ENCODE peak calls at places on chromosomes 5 and 9, in six cellular contexts. One of them, this sample, is unnamed.
A peak's percentile ranks its signal among the peaks of the same experiment; 100 is the strongest.

GRCh38 chr5:60842859-60843692 is 993 bp downstream of the ELOVL7 start:
- DNase-seq in activated T-helper 1 cell treated with anti-CD3 and anti-CD28 coated beads, Interleukin-12 subunit alpha, Interleukin-12 subunit beta, Interleukin-2, Interleukin-4 antibody, amounts not matched to agents 30 ng/mL and 10 ng/mL and 1 ng/mL, durations not matched to agents 14 hours and 24 hours and 36 hours: no peak
- DNase-seq in NCI-H1092: no peak
- DNase-seq in CD8-positive, alpha-beta memory T cell: no peak
- DNase-seq in activated CD8-positive, alpha-beta memory T cell treated with anti-CD3 and anti-CD28 coated beads for 24 hours: no peak
- DNase-seq in keratinocyte: no peak
- DNase-seq in this sample: no peak

GRCh38 chr5:50655067-50655809 is 11.2 kb upstream of the PARP8 start:
- DNase-seq in activated T-helper 1 cell treated with anti-CD3 and anti-CD28 coated beads, Interleukin-12 subunit alpha, Interleukin-12 subunit beta, Interleukin-2, Interleukin-4 antibody, amounts not matched to agents 30 ng/mL and 10 ng/mL and 1 ng/mL, durations not matched to agents 14 hours and 24 hours and 36 hours: no peak
- DNase-seq in NCI-H1092: no peak
- DNase-seq in CD8-positive, alpha-beta memory T cell: no peak
- DNase-seq in activated CD8-positive, alpha-beta memory T cell treated with anti-CD3 and anti-CD28 coated beads for 24 hours: no peak
- DNase-seq in keratinocyte: no peak
- DNase-seq in this sample: no peak

GRCh38 chr5:65032250-65032649 is 263.5 kb downstream of the CWC27 start:
- DNase-seq in activated T-helper 1 cell treated with anti-CD3 and anti-CD28 coated beads, Interleukin-12 subunit alpha, Interleukin-12 subunit beta, Interleukin-2, Interleukin-4 antibody, amounts not matched to agents 30 ng/mL and 10 ng/mL and 1 ng/mL, durations not matched to agents 14 hours and 24 hours and 36 hours: no peak
- DNase-seq in NCI-H1092: no peak
- DNase-seq in CD8-positive, alpha-beta memory T cell: no peak
- DNase-seq in activated CD8-positive, alpha-beta memory T cell treated with anti-CD3 and anti-CD28 coated beads for 24 hours: no peak
- DNase-seq in keratinocyte: no peak
- DNase-seq in this sample: no peak

GRCh38 chr5:78472469-78473106 is 112.2 kb downstream of the SCAMP1 start:
- DNase-seq in activated T-helper 1 cell treated with anti-CD3 and anti-CD28 coated beads, Interleukin-12 subunit alpha, Interleukin-12 subunit beta, Interleukin-2, Interleukin-4 antibody, amounts not matched to agents 30 ng/mL and 10 ng/mL and 1 ng/mL, durations not matched to agents 14 hours and 24 hours and 36 hours: no peak
- DNase-seq in NCI-H1092: no peak
- DNase-seq in CD8-positive, alpha-beta memory T cell: no peak
- DNase-seq in activated CD8-positive, alpha-beta memory T cell treated with anti-CD3 and anti-CD28 coated beads for 24 hours: no peak
- DNase-seq in keratinocyte: no peak
- DNase-seq in this sample: no peak

GRCh38 chr5:160420331-160420610 is 1.4 kb upstream of the PTTG1 start:
- DNase-seq in activated T-helper 1 cell treated with anti-CD3 and anti-CD28 coated beads, Interleukin-12 subunit alpha, Interleukin-12 subunit beta, Interleukin-2, Interleukin-4 antibody, amounts not matched to agents 30 ng/mL and 10 ng/mL and 1 ng/mL, durations not matched to agents 14 hours and 24 hours and 36 hours: no peak
- DNase-seq in NCI-H1092: no peak
- DNase-seq in CD8-positive, alpha-beta memory T cell: no peak
- DNase-seq in activated CD8-positive, alpha-beta memory T cell treated with anti-CD3 and anti-CD28 coated beads for 24 hours: no peak
- DNase-seq in keratinocyte: no peak
- DNase-seq in this sample: no peak

GRCh38 chr9:129702563-129702962 is 37.1 kb downstream of the PRRX2 start:
- DNase-seq in activated T-helper 1 cell treated with anti-CD3 and anti-CD28 coated beads, Interleukin-12 subunit alpha, Interleukin-12 subunit beta, Interleukin-2, Interleukin-4 antibody, amounts not matched to agents 30 ng/mL and 10 ng/mL and 1 ng/mL, durations not matched to agents 14 hours and 24 hours and 36 hours: no peak
- DNase-seq in NCI-H1092: no peak
- DNase-seq in CD8-positive, alpha-beta memory T cell: no peak
- DNase-seq in activated CD8-positive, alpha-beta memory T cell treated with anti-CD3 and anti-CD28 coated beads for 24 hours: no peak
- DNase-seq in keratinocyte: peak; percentile 38
- DNase-seq in this sample: no peak

GRCh38 chr5:134911285-134912215 is 6.6 kb downstream of the PCBD2 start:
- DNase-seq in activated T-helper 1 cell treated with anti-CD3 and anti-CD28 coated beads, Interleukin-12 subunit alpha, Interleukin-12 subunit beta, Interleukin-2, Interleukin-4 antibody, amounts not matched to agents 30 ng/mL and 10 ng/mL and 1 ng/mL, durations not matched to agents 14 hours and 24 hours and 36 hours: no peak
- DNase-seq in NCI-H1092: no peak
- DNase-seq in CD8-positive, alpha-beta memory T cell: no peak
- DNase-seq in activated CD8-positive, alpha-beta memory T cell treated with anti-CD3 and anti-CD28 coated beads for 24 hours: no peak
- DNase-seq in keratinocyte: no peak
- DNase-seq in this sample: no peak

GRCh38 chr5:115735108-115735998 is 81.1 kb downstream of the CDO1 start:
- DNase-seq in activated T-helper 1 cell treated with anti-CD3 and anti-CD28 coated beads, Interleukin-12 subunit alpha, Interleukin-12 subunit beta, Interleukin-2, Interleukin-4 antibody, amounts not matched to agents 30 ng/mL and 10 ng/mL and 1 ng/mL, durations not matched to agents 14 hours and 24 hours and 36 hours: no peak
- DNase-seq in NCI-H1092: peak; percentile 10
- DNase-seq in CD8-positive, alpha-beta memory T cell: no peak
- DNase-seq in activated CD8-positive, alpha-beta memory T cell treated with anti-CD3 and anti-CD28 coated beads for 24 hours: no peak
- DNase-seq in keratinocyte: no peak
- DNase-seq in this sample: no peak

GRCh38 chr5:93186031-93186682 is 394.9 kb downstream of the NR2F1-AS1 start:
- DNase-seq in activated T-helper 1 cell treated with anti-CD3 and anti-CD28 coated beads, Interleukin-12 subunit alpha, Interleukin-12 subunit beta, Interleukin-2, Interleukin-4 antibody, amounts not matched to agents 30 ng/mL and 10 ng/mL and 1 ng/mL, durations not matched to agents 14 hours and 24 hours and 36 hours: no peak
- DNase-seq in NCI-H1092: no peak
- DNase-seq in CD8-positive, alpha-beta memory T cell: no peak
- DNase-seq in activated CD8-positive, alpha-beta memory T cell treated with anti-CD3 and anti-CD28 coated beads for 24 hours: no peak
- DNase-seq in keratinocyte: peak; percentile 40
- DNase-seq in this sample: no peak

GRCh38 chr9:134863941-134864820 is 16.4 kb upstream of the FCN2 start:
- DNase-seq in activated T-helper 1 cell treated with anti-CD3 and anti-CD28 coated beads, Interleukin-12 subunit alpha, Interleukin-12 subunit beta, Interleukin-2, Interleukin-4 antibody, amounts not matched to agents 30 ng/mL and 10 ng/mL and 1 ng/mL, durations not matched to agents 14 hours and 24 hours and 36 hours: no peak
- DNase-seq in NCI-H1092: no peak
- DNase-seq in CD8-positive, alpha-beta memory T cell: no peak
- DNase-seq in activated CD8-positive, alpha-beta memory T cell treated with anti-CD3 and anti-CD28 coated beads for 24 hours: no peak
- DNase-seq in keratinocyte: no peak
- DNase-seq in this sample: no peak

GRCh38 chr5:137145726-137146125 is 353.4 kb downstream of the SPOCK1 start:
- DNase-seq in activated T-helper 1 cell treated with anti-CD3 and anti-CD28 coated beads, Interleukin-12 subunit alpha, Interleukin-12 subunit beta, Interleukin-2, Interleukin-4 antibody, amounts not matched to agents 30 ng/mL and 10 ng/mL and 1 ng/mL, durations not matched to agents 14 hours and 24 hours and 36 hours: no peak
- DNase-seq in NCI-H1092: no peak
- DNase-seq in CD8-positive, alpha-beta memory T cell: no peak
- DNase-seq in activated CD8-positive, alpha-beta memory T cell treated with anti-CD3 and anti-CD28 coated beads for 24 hours: no peak
- DNase-seq in keratinocyte: no peak
- DNase-seq in this sample: no peak

GRCh38 chr9:76717611-76718010 is 46.6 kb upstream of the PCA3 start:
- DNase-seq in activated T-helper 1 cell treated with anti-CD3 and anti-CD28 coated beads, Interleukin-12 subunit alpha, Interleukin-12 subunit beta, Interleukin-2, Interleukin-4 antibody, amounts not matched to agents 30 ng/mL and 10 ng/mL and 1 ng/mL, durations not matched to agents 14 hours and 24 hours and 36 hours: no peak
- DNase-seq in NCI-H1092: no peak
- DNase-seq in CD8-positive, alpha-beta memory T cell: no peak
- DNase-seq in activated CD8-positive, alpha-beta memory T cell treated with anti-CD3 and anti-CD28 coated beads for 24 hours: no peak
- DNase-seq in keratinocyte: no peak
- DNase-seq in this sample: no peak

GRCh38 chr9:10925896-10926295 is 313.1 kb upstream of the PTPRD start:
- DNase-seq in activated T-helper 1 cell treated with anti-CD3 and anti-CD28 coated beads, Interleukin-12 subunit alpha, Interleukin-12 subunit beta, Interleukin-2, Interleukin-4 antibody, amounts not matched to agents 30 ng/mL and 10 ng/mL and 1 ng/mL, durations not matched to agents 14 hours and 24 hours and 36 hours: no peak
- DNase-seq in NCI-H1092: no peak
- DNase-seq in CD8-positive, alpha-beta memory T cell: no peak
- DNase-seq in activated CD8-positive, alpha-beta memory T cell treated with anti-CD3 and anti-CD28 coated beads for 24 hours: no peak
- DNase-seq in keratinocyte: no peak
- DNase-seq in this sample: no peak

GRCh38 chr9:92414566-92414965 is 9.7 kb downstream of the OMD start:
- DNase-seq in activated T-helper 1 cell treated with anti-CD3 and anti-CD28 coated beads, Interleukin-12 subunit alpha, Interleukin-12 subunit beta, Interleukin-2, Interleukin-4 antibody, amounts not matched to agents 30 ng/mL and 10 ng/mL and 1 ng/mL, durations not matched to agents 14 hours and 24 hours and 36 hours: no peak
- DNase-seq in NCI-H1092: no peak
- DNase-seq in CD8-positive, alpha-beta memory T cell: no peak
- DNase-seq in activated CD8-positive, alpha-beta memory T cell treated with anti-CD3 and anti-CD28 coated beads for 24 hours: no peak
- DNase-seq in keratinocyte: no peak
- DNase-seq in this sample: no peak

GRCh38 chr9:137763271-137763955 is 114.2 kb upstream of the CACNA1B start:
- DNase-seq in activated T-helper 1 cell treated with anti-CD3 and anti-CD28 coated beads, Interleukin-12 subunit alpha, Interleukin-12 subunit beta, Interleukin-2, Interleukin-4 antibody, amounts not matched to agents 30 ng/mL and 10 ng/mL and 1 ng/mL, durations not matched to agents 14 hours and 24 hours and 36 hours: no peak
- DNase-seq in NCI-H1092: no peak
- DNase-seq in CD8-positive, alpha-beta memory T cell: no peak
- DNase-seq in activated CD8-positive, alpha-beta memory T cell treated with anti-CD3 and anti-CD28 coated beads for 24 hours: no peak
- DNase-seq in keratinocyte: no peak
- DNase-seq in this sample: no peak

GRCh38 chr5:180303226-180304015 is 11.5 kb upstream of the MAPK9 start:
- DNase-seq in activated T-helper 1 cell treated with anti-CD3 and anti-CD28 coated beads, Interleukin-12 subunit alpha, Interleukin-12 subunit beta, Interleukin-2, Interleukin-4 antibody, amounts not matched to agents 30 ng/mL and 10 ng/mL and 1 ng/mL, durations not matched to agents 14 hours and 24 hours and 36 hours: no peak
- DNase-seq in NCI-H1092: no peak
- DNase-seq in CD8-positive, alpha-beta memory T cell: no peak
- DNase-seq in activated CD8-positive, alpha-beta memory T cell treated with anti-CD3 and anti-CD28 coated beads for 24 hours: no peak
- DNase-seq in keratinocyte: no peak
- DNase-seq in this sample: no peak

GRCh38 chr5:94538260-94538659 is 80.1 kb downstream of the KIAA0825 start:
- DNase-seq in activated T-helper 1 cell treated with anti-CD3 and anti-CD28 coated beads, Interleukin-12 subunit alpha, Interleukin-12 subunit beta, Interleukin-2, Interleukin-4 antibody, amounts not matched to agents 30 ng/mL and 10 ng/mL and 1 ng/mL, durations not matched to agents 14 hours and 24 hours and 36 hours: no peak
- DNase-seq in NCI-H1092: no peak
- DNase-seq in CD8-positive, alpha-beta memory T cell: no peak
- DNase-seq in activated CD8-positive, alpha-beta memory T cell treated with anti-CD3 and anti-CD28 coated beads for 24 hours: no peak
- DNase-seq in keratinocyte: no peak
- DNase-seq in this sample: no peak

This sample was measured in activated effector memory CD4-positive, alpha-beta T cell treated with Interleukin-2 at 50 U/mL for 16 hours.